ENCODE peak calls at places on chromosomes 6 and 20, in five cellular contexts. U is adrenal gland; A is CD4-positive, alpha-beta T cell; D is CD8-positive, alpha-beta memory T cell; Y is naive thymus-derived CD4-positive, alpha-beta T cell. C is an unnamed sample.
A peak's percentile ranks its signal among the peaks of the same experiment; 100 is the strongest.

GRCh38 chr20:17430515-17430914 is 100.7 kb downstream of the BFSP1 start:
- DNase-seq in U (no peak), A (no peak), D (no peak), Y (no peak), C (no peak)

GRCh38 chr20:62911701-62912280 is 14.5 kb downstream of the DIDO1 start:
- DNase-seq in U (no peak), A (no peak), D (no peak), Y (no peak), C (no peak)

GRCh38 chr20:25007491-25008305 is 15.1 kb upstream of the APMAP start:
- DNase-seq in U (no peak), A (no peak), D (no peak), Y (no peak), C (no peak)

GRCh38 chr6:97110626-97111025 is 172.4 kb downstream of the MMS22L start:
- DNase-seq in U (no peak), A (no peak), D (no peak), Y (no peak), C (no peak)

GRCh38 chr6:148620579-148621298 is 126.1 kb upstream of the UST start:
- DNase-seq in U (no peak), A (no peak), D (no peak), Y (no peak), C (no peak)

GRCh38 chr6:16060039-16060438 is 68.8 kb upstream of the MYLIP start:
- DNase-seq in U (no peak), A (no peak), D (no peak), Y (no peak), C (no peak)

GRCh38 chr6:160356074-160356754 is 8.0 kb downstream of the SLC22A3 start:
- DNase-seq in U (peak; percentile 31), A (no peak), D (no peak), Y (no peak), C (no peak)

GRCh38 chr20:4443016-4443415 is 278.7 kb upstream of the PRND start:
- DNase-seq in U (no peak), A (no peak), D (no peak), Y (no peak), C (no peak)

GRCh38 chr6:32664827-32665362 is 1.6 kb downstream of the HLA-DQB1 start:
- DNase-seq in U (no peak), A (no peak), D (no peak), Y (no peak), C (no peak)

GRCh38 chr6:7591770-7592169 is 1.8 kb downstream of the SNRNP48 start:
- DNase-seq in U (no peak), A (no peak), D (no peak), Y (no peak), C (no peak)

GRCh38 chr6:138640028-138640427 is 133.5 kb upstream of the CCDC28A start:
- DNase-seq in U (no peak), A (no peak), D (no peak), Y (no peak), C (no peak)

GRCh38 chr20:59748555-59749292 is 144.4 kb downstream of the PHACTR3 start:
- DNase-seq in U (no peak), A (no peak), D (no peak), Y (no peak), C (no peak)

GRCh38 chr6:56709650-56710049 is 67.0 kb upstream of the DST start:
- DNase-seq in U (no peak), A (no peak), D (no peak), Y (no peak), C (no peak)

GRCh38 chr6:22271044-22271443 is 25.8 kb downstream of the PRL start:
- DNase-seq in U (no peak), A (no peak), D (no peak), Y (no peak), C (peak; percentile 20)

GRCh38 chr6:12065321-12066140 is 53.4 kb downstream of the HIVEP1 start:
- DNase-seq in U (no peak), A (no peak), D (no peak), Y (peak; percentile 33), C (no peak)

GRCh38 chr6:12068899-12069557 is 56.9 kb downstream of the HIVEP1 start:
- DNase-seq in U (no peak), A (no peak), D (no peak), Y (no peak), C (no peak)

GRCh38 chr6:12064538-12064937 is 52.4 kb downstream of the HIVEP1 start:
- DNase-seq in U (no peak), A (no peak), D (no peak), Y (no peak), C (no peak)

GRCh38 chr6:12064125-12064524 is 52.0 kb downstream of the HIVEP1 start:
- DNase-seq in U (no peak), A (no peak), D (no peak), Y (no peak), C (no peak)

DNA sequence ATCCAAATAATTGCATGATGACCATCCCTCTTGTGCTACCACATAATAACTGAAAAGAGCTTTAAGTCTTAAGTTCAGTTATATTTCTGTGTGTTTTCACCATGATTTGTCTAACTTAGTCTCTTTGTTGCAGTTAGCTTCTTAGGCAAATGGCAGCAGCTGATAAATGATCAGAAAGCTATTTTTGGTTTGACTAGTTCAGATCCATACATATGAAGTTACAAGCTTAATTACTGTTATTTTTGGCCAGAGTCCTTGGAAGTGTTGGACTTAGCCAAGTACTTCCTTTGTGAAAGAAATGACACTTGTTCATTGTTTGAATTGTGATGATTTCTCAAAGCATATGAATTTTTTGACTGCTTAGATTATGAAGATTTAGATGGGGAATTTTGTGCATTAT is 54.2 kb downstream of the HIVEP1 start:
- DNase-seq in U (no peak), A (no peak), D (no peak), Y (no peak), C (no peak)
- H3K27ac ChIP-seq in U (no peak overlapping the region), A (no peak overlapping the region), D (no peak overlapping the region), Y (no peak overlapping the region), C (no peak overlapping the region)

GRCh38 chr20:54156981-54157835 is 16.6 kb downstream of the CYP24A1 start:
- DNase-seq in U (no peak), A (no peak), D (no peak), Y (no peak), C (no peak)
- H3K27ac ChIP-seq in U (no peak overlapping the region), A (no peak overlapping the region), D (no peak overlapping the region), Y (no peak overlapping the region), C (no peak overlapping the region)

DNA sequence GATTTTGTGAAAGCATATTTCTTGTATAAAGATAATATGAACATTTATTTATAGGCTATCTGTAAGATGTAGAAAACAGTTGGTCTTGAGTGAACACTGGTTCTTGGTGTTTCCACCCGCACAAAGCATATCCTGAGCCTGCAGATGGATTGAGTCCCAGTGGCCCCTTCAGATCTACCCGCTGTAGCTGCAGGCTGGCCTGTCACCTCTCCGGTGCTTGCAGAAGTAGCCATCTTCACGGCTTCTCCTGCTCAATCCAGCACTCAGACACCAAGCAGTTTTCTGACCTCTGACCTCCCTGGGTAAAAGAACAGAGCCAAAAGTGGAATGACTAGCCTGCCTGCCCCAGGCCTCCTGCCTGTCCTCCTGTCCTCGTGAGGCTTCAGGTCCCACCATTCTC is 22.7 kb downstream of the LYRM2 start:
- DNase-seq in U (no peak), A (no peak), D (no peak), Y (no peak), C (no peak)
- H3K27ac ChIP-seq in U (no peak overlapping the region), A (no peak overlapping the region), D (no peak overlapping the region), Y (no peak overlapping the region), C (no peak overlapping the region)

DNA sequence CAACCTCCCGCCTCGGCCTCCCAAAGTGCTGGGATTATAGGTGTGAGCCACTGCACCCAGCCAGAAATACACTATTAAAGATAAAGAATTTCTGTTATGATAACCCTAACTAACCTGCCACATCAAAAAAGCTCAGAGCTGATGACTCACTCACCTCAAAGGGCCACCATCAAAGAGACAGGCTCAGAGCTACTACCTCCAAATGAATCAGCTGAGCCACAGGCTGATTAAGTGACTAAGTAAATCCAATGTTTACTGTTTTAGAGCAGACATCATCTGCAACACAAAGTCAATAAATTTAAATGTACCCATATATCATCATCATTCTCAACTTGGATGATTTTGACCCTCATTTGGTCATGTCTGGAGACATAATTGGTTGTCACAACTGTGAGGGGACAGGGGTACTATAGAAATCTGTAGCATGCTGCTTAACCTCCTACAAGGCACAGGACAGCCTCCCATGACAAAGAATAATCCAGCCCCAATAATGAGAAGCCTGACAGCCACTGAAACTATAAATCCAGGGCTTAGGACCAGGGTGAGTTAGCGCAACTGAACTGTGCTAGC is 106.5 kb downstream of the ATP9A start:
- DNase-seq in U (no peak), A (peak; percentile 16), D (peak; percentile 51), Y (no peak), C (peak; percentile 10)
- H3K27ac ChIP-seq in U (no peak overlapping the region), A (no peak overlapping the region), D (no peak overlapping the region), Y (no peak overlapping the region), C (no peak overlapping the region)

GRCh38 chr20:32830437-32830836 is 10.7 kb downstream of the MAPRE1 start:
- DNase-seq in U (peak; percentile 54), A (no peak), D (no peak), Y (no peak), C (no peak)

GRCh38 chr20:32828029-32828666 is 8.4 kb downstream of the MAPRE1 start:
- DNase-seq in U (no peak), A (no peak), D (no peak), Y (no peak), C (no peak)

GRCh38 chr20:32831982-32832381 is 12.2 kb downstream of the MAPRE1 start:
- DNase-seq in U (no peak), A (no peak), D (no peak), Y (no peak), C (no peak)

GRCh38 chr20:32832664-32833063 is 12.9 kb downstream of the MAPRE1 start:
- DNase-seq in U (no peak), A (no peak), D (peak; percentile 10), Y (no peak), C (no peak)

GRCh38 chr20:32829291-32830005 is 9.7 kb downstream of the MAPRE1 start:
- DNase-seq in U (no peak), A (no peak), D (no peak), Y (no peak), C (no peak)
- H3K27ac ChIP-seq in U (no peak overlapping the region), A (peak overlapping the region; percentile 13), D (no peak overlapping the region), Y (no peak overlapping the region), C (no peak overlapping the region)